ENCODE peak calls at places on chromosomes 3 and 15, in eight cellular contexts. O, R, M, F, Y, G, K and U are unnamed samples.

GRCh38 chr3:46335546-46335945 is 18.4 kb upstream of the CCR2 start:
- DNase-seq in O (no peak), R (no peak), M (no peak), F (no peak), Y (no peak), G (no peak), K (no peak), U (no peak)

GRCh38 chr3:129310111-129310601 is 31.5 kb downstream of the HMCES start:
- DNase-seq in O (no peak), R (no peak), M (no peak), F (peak), Y (no peak), G (no peak), K (no peak), U (no peak)

GRCh38 chr3:150970665-150971327 is 1.7 kb downstream of the CLRN1 start:
- DNase-seq in O (peak), R (peak), M (no peak), F (no peak), Y (peak), G (no peak), K (no peak), U (peak)

GRCh38 chr15:57307527-57308193 is 68.6 kb upstream of the CGNL1 start:
- DNase-seq in O (peak), R (no peak), M (no peak), F (no peak), Y (no peak), G (no peak), K (no peak), U (peak)

GRCh38 chr15:39367591-39367990 is 213.3 kb upstream of the THBS1 start:
- DNase-seq in O (no peak), R (no peak), M (no peak), F (no peak), Y (no peak), G (no peak), K (no peak), U (no peak)

GRCh38 chr3:164486150-164486549 is 592.1 kb downstream of the SI start:
- DNase-seq in O (peak), R (no peak), M (no peak), F (no peak), Y (no peak), G (no peak), K (no peak), U (no peak)

GRCh38 chr15:64430000-64430735 is 30.2 kb upstream of the ZNF609 start:
- DNase-seq in O (peak), R (peak), M (peak), F (peak), Y (peak), G (peak), K (no peak), U (peak)

GRCh38 chr15:76865548-76865991 is 39.6 kb downstream of the SCAPER start:
- DNase-seq in O (no peak), R (peak), M (no peak), F (no peak), Y (no peak), G (no peak), K (no peak), U (no peak)

GRCh38 chr3:192879346-192880031 is 38.2 kb downstream of the MB21D2 start:
- DNase-seq in O (peak), R (peak), M (no peak), F (no peak), Y (peak), G (peak), K (no peak), U (peak)

GRCh38 chr3:189139631-189140030 is 32.1 kb upstream of the TPRG1 start:
- DNase-seq in O (no peak), R (no peak), M (no peak), F (no peak), Y (peak), G (no peak), K (no peak), U (no peak)

GRCh38 chr3:145182196-145182911 is 978.6 kb downstream of the PLOD2 start:
- DNase-seq in O (peak), R (no peak), M (no peak), F (no peak), Y (no peak), G (no peak), K (no peak), U (peak)

GRCh38 chr3:62332771-62333381 is 40.5 kb downstream of the FEZF2 start:
- DNase-seq in O (no peak), R (peak), M (no peak), F (peak), Y (peak), G (peak), K (no peak), U (peak)

GRCh38 chr15:87477759-87478687 is 778.5 kb downstream of the NTRK3 start:
- DNase-seq in O (no peak), R (peak), M (peak), F (no peak), Y (peak), G (peak), K (no peak), U (peak)

GRCh38 chr3:43426388-43426787 is 140.0 kb downstream of the SNRK start:
- DNase-seq in O (no peak), R (no peak), M (no peak), F (no peak), Y (no peak), G (no peak), K (no peak), U (no peak)

GRCh38 chr3:190741788-190742187 is 120.7 kb downstream of the GMNC start:
- DNase-seq in O (no peak), R (no peak), M (no peak), F (no peak), Y (no peak), G (no peak), K (no peak), U (no peak)

GRCh38 chr3:8757551-8758518 is 11.6 kb downstream of the OXTR start:
- DNase-seq in O (peak), R (peak), M (no peak), F (no peak), Y (peak), G (no peak), K (peak), U (peak)

GRCh38 chr3:187621881-187622280 is 48.3 kb downstream of the SST start:
- DNase-seq in O (no peak), R (no peak), M (no peak), F (no peak), Y (no peak), G (no peak), K (no peak), U (no peak)

GRCh38 chr3:98188553-98188952 is 22.1 kb downstream of the OR5H15 start:
- DNase-seq in O (no peak), R (peak), M (no peak), F (peak), Y (no peak), G (peak), K (no peak), U (peak)

GRCh38 chr3:117932441-117932840 is 1102.2 kb downstream of the IGSF11 start:
- DNase-seq in O (no peak), R (no peak), M (no peak), F (no peak), Y (no peak), G (no peak), K (no peak), U (no peak)

GRCh38 chr3:41304603-41305002 is 105.3 kb downstream of the CTNNB1 start:
- DNase-seq in O (peak), R (peak), M (no peak), F (no peak), Y (peak), G (no peak), K (no peak), U (peak)

GRCh38 chr3:185846041-185846440 is 21.2 kb upstream of the IGF2BP2 start:
- DNase-seq in O (no peak), R (no peak), M (no peak), F (no peak), Y (peak), G (peak), K (no peak), U (no peak)

GRCh38 chr15:88090406-88091085 is 166.0 kb downstream of the NTRK3 start:
- DNase-seq in O (no peak), R (no peak), M (no peak), F (no peak), Y (peak), G (no peak), K (no peak), U (no peak)